ENCODE peak calls at places on chromosomes 3 and 15, in six cellular contexts. One of them, this sample, is unnamed.

GRCh38 chr15:57820119-57820518 is 113.6 kb downstream of the POLR2M start:
- DNase-seq in SK-N-SH: no peak
- DNase-seq in GM12878: no peak
- DNase-seq in HepG2: no peak
- DNase-seq in HCT116: no peak
- DNase-seq in H1: no peak
- DNase-seq in this sample: no peak

GRCh38 chr3:191499307-191500125 is 38.6 kb downstream of the PYDC2 start:
- DNase-seq in SK-N-SH: peak
- DNase-seq in GM12878: no peak
- DNase-seq in HepG2: no peak
- DNase-seq in HCT116: no peak
- DNase-seq in H1: peak
- DNase-seq in this sample: peak

GRCh38 chr3:71244153-71245051 is 339.1 kb downstream of the FOXP1 start:
- DNase-seq in SK-N-SH: no peak
- DNase-seq in GM12878: no peak
- DNase-seq in HepG2: no peak
- DNase-seq in HCT116: no peak
- DNase-seq in H1: no peak
- DNase-seq in this sample: no peak

GRCh38 chr15:77118787-77119410 is 48.0 kb upstream of the TSPAN3 start:
- DNase-seq in SK-N-SH: peak
- DNase-seq in GM12878: peak
- DNase-seq in HepG2: peak
- DNase-seq in HCT116: peak
- DNase-seq in H1: no peak
- DNase-seq in this sample: peak

GRCh38 chr3:175304437-175304836 is 445.3 kb downstream of the NAALADL2 start:
- DNase-seq in SK-N-SH: peak
- DNase-seq in GM12878: no peak
- DNase-seq in HepG2: no peak
- DNase-seq in HCT116: no peak
- DNase-seq in H1: no peak
- DNase-seq in this sample: no peak

GRCh38 chr3:12822725-12823373 is 18.5 kb downstream of the RPL32 start:
- DNase-seq in SK-N-SH: no peak
- DNase-seq in GM12878: no peak
- DNase-seq in HepG2: peak
- DNase-seq in HCT116: peak
- DNase-seq in H1: no peak
- DNase-seq in this sample: peak

GRCh38 chr3:87260270-87260669 is 16.1 kb downstream of the POU1F1 start:
- DNase-seq in SK-N-SH: peak
- DNase-seq in GM12878: no peak
- DNase-seq in HepG2: peak
- DNase-seq in HCT116: peak
- DNase-seq in H1: peak
- DNase-seq in this sample: peak

GRCh38 chr3:58079773-58080172 is 71.6 kb downstream of the FLNB start:
- DNase-seq in SK-N-SH: no peak
- DNase-seq in GM12878: no peak
- DNase-seq in HepG2: no peak
- DNase-seq in HCT116: no peak
- DNase-seq in H1: no peak
- DNase-seq in this sample: no peak

GRCh38 chr3:35562141-35562540 is 77.2 kb upstream of the ARPP21 start:
- DNase-seq in SK-N-SH: no peak
- DNase-seq in GM12878: no peak
- DNase-seq in HepG2: no peak
- DNase-seq in HCT116: no peak
- DNase-seq in H1: no peak
- DNase-seq in this sample: no peak

GRCh38 chr3:97974996-97975395 is 2.8 kb upstream of the RIOX2 start:
- DNase-seq in SK-N-SH: no peak
- DNase-seq in GM12878: no peak
- DNase-seq in HepG2: no peak
- DNase-seq in HCT116: no peak
- DNase-seq in H1: no peak
- DNase-seq in this sample: no peak

GRCh38 chr3:187628169-187628568 is 42.0 kb downstream of the SST start:
- DNase-seq in SK-N-SH: no peak
- DNase-seq in GM12878: no peak
- DNase-seq in HepG2: no peak
- DNase-seq in HCT116: no peak
- DNase-seq in H1: no peak
- DNase-seq in this sample: peak

GRCh38 chr3:36969540-36970432 is 23.1 kb downstream of the EPM2AIP1 start:
- DNase-seq in SK-N-SH: peak
- DNase-seq in GM12878: peak
- DNase-seq in HepG2: peak
- DNase-seq in HCT116: no peak
- DNase-seq in H1: no peak
- DNase-seq in this sample: no peak

GRCh38 chr3:183477801-183478456 is 49.5 kb upstream of the MCF2L2 start:
- DNase-seq in SK-N-SH: no peak
- DNase-seq in GM12878: no peak
- DNase-seq in HepG2: no peak
- DNase-seq in HCT116: no peak
- DNase-seq in H1: no peak
- DNase-seq in this sample: no peak

GRCh38 chr3:58004972-58005371 is 3.2 kb upstream of the FLNB start:
- DNase-seq in SK-N-SH: no peak
- DNase-seq in GM12878: no peak
- DNase-seq in HepG2: no peak
- DNase-seq in HCT116: no peak
- DNase-seq in H1: no peak
- DNase-seq in this sample: no peak

GRCh38 chr3:167895684-167896083 is 160.2 kb downstream of the SERPINI1 start:
- DNase-seq in SK-N-SH: no peak
- DNase-seq in GM12878: no peak
- DNase-seq in HepG2: no peak
- DNase-seq in HCT116: no peak
- DNase-seq in H1: no peak
- DNase-seq in this sample: no peak

GRCh38 chr15:60052796-60053195 is 48.7 kb downstream of the FOXB1 start:
- DNase-seq in SK-N-SH: no peak
- DNase-seq in GM12878: no peak
- DNase-seq in HepG2: no peak
- DNase-seq in HCT116: no peak
- DNase-seq in H1: no peak
- DNase-seq in this sample: no peak

GRCh38 chr3:119418091-119418512 is 45.3 kb downstream of the TMEM39A start:
- DNase-seq in SK-N-SH: no peak
- DNase-seq in GM12878: no peak
- DNase-seq in HepG2: no peak
- DNase-seq in HCT116: no peak
- DNase-seq in H1: no peak
- DNase-seq in this sample: no peak

GRCh38 chr3:72144773-72145505 is 360.0 kb upstream of the PROK2 start:
- DNase-seq in SK-N-SH: peak
- DNase-seq in GM12878: no peak
- DNase-seq in HepG2: peak
- DNase-seq in HCT116: no peak
- DNase-seq in H1: no peak
- DNase-seq in this sample: no peak

GRCh38 chr3:126955004-126955790 is 27.7 kb upstream of the PLXNA1 start:
- DNase-seq in SK-N-SH: no peak
- DNase-seq in GM12878: peak
- DNase-seq in HepG2: no peak
- DNase-seq in HCT116: no peak
- DNase-seq in H1: no peak
- DNase-seq in this sample: no peak

GRCh38 chr3:10614160-10614559 is 108.8 kb upstream of the ATP2B2 start:
- DNase-seq in SK-N-SH: peak
- DNase-seq in GM12878: no peak
- DNase-seq in HepG2: no peak
- DNase-seq in HCT116: no peak
- DNase-seq in H1: no peak
- DNase-seq in this sample: no peak

GRCh38 chr3:143002083-143002712 is 828 bp downstream of the U2SURP start:
- DNase-seq in SK-N-SH: peak
- DNase-seq in GM12878: no peak
- DNase-seq in HepG2: peak
- DNase-seq in HCT116: no peak
- DNase-seq in H1: no peak
- DNase-seq in this sample: peak

GRCh38 chr3:150091626-150092025 is 120.9 kb upstream of the PFN2 start:
- DNase-seq in SK-N-SH: no peak
- DNase-seq in GM12878: no peak
- DNase-seq in HepG2: no peak
- DNase-seq in HCT116: no peak
- DNase-seq in H1: no peak
- DNase-seq in this sample: no peak
- TF ChIP-seq JUND in SK-N-SH: no peak
- TF ChIP-seq JUND in GM12878: no peak
- TF ChIP-seq JUND in HepG2: no peak
- TF ChIP-seq JUND in HCT116: no peak
- TF ChIP-seq JUND in H1: no peak
- TF ChIP-seq JUND in this sample: no peak

DNA sequence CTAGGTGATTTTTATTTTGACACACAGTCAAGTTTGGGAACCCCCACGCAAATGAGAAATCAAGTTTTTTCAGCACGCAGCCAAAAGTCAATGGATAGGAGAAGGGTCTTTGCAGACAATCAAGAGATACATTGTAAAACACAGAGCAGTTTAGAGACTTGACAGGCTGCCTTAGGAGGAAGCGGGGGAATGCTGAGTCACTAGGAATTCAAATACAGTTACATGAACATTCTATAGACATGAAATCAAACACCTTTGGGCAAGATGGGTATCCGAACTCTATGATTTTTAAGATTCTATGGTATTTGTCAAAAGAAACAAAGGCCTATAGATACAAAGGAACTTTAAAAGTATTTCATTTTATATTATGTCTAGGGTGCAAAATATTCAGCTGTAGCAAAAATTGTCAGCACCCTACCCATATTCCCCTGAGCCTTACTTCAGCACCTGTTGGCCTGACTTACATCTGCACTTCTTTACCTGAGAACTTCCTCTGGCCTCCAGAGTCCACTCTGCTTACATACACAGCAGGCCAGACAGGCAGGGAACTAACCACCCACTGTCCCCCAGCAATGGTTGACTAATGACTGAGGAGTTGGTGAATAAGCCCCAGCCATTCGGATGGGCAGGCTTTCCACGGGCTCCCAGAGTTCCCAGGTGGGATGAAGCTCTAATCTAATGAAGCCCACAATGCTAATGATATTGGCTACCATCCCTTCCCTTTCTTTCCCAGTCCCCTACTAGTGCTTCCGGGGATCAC is 289.3 kb upstream of the RORA start:
- DNase-seq in SK-N-SH: no peak
- DNase-seq in GM12878: no peak
- DNase-seq in HepG2: no peak
- DNase-seq in HCT116: no peak
- DNase-seq in H1: no peak
- DNase-seq in this sample: no peak
- TF ChIP-seq JUND in SK-N-SH: no peak
- TF ChIP-seq JUND in GM12878: no peak
- TF ChIP-seq JUND in HepG2: no peak
- TF ChIP-seq JUND in HCT116: no peak
- TF ChIP-seq JUND in H1: no peak
- TF ChIP-seq JUND in this sample: no peak

GRCh38 chr3:8755564-8756237 is 13.7 kb downstream of the OXTR start:
- DNase-seq in SK-N-SH: no peak
- DNase-seq in GM12878: no peak
- DNase-seq in HepG2: peak
- DNase-seq in HCT116: peak
- DNase-seq in H1: no peak
- DNase-seq in this sample: peak

GRCh38 chr3:8760091-8760490 is 9.3 kb downstream of the OXTR start:
- DNase-seq in SK-N-SH: no peak
- DNase-seq in GM12878: no peak
- DNase-seq in HepG2: no peak
- DNase-seq in HCT116: no peak
- DNase-seq in H1: no peak
- DNase-seq in this sample: no peak

GRCh38 chr3:8756671-8757070 is 12.7 kb downstream of the OXTR start:
- DNase-seq in SK-N-SH: no peak
- DNase-seq in GM12878: no peak
- DNase-seq in HepG2: no peak
- DNase-seq in HCT116: no peak
- DNase-seq in H1: no peak
- DNase-seq in this sample: no peak

GRCh38 chr3:8759038-8759755 is 10.2 kb downstream of the OXTR start:
- DNase-seq in SK-N-SH: no peak
- DNase-seq in GM12878: no peak
- DNase-seq in HepG2: no peak
- DNase-seq in HCT116: no peak
- DNase-seq in H1: no peak
- DNase-seq in this sample: no peak

GRCh38 chr3:8757551-8758518 is 11.6 kb downstream of the OXTR start:
- DNase-seq in SK-N-SH: no peak
- DNase-seq in GM12878: no peak
- DNase-seq in HepG2: no peak
- DNase-seq in HCT116: no peak
- DNase-seq in H1: no peak
- DNase-seq in this sample: no peak
- TF ChIP-seq JUND in SK-N-SH: no peak
- TF ChIP-seq JUND in GM12878: no peak
- TF ChIP-seq JUND in HepG2: no peak
- TF ChIP-seq JUND in HCT116: no peak
- TF ChIP-seq JUND in H1: no peak
- TF ChIP-seq JUND in this sample: no peak

GRCh38 chr3:141057951-141058800 is 7.0 kb downstream of the SPSB4 start:
- DNase-seq in SK-N-SH: peak
- DNase-seq in GM12878: no peak
- DNase-seq in HepG2: no peak
- DNase-seq in HCT116: no peak
- DNase-seq in H1: peak
- DNase-seq in this sample: no peak
- TF ChIP-seq JUND in SK-N-SH: no peak
- TF ChIP-seq JUND in GM12878: no peak
- TF ChIP-seq JUND in HepG2: no peak
- TF ChIP-seq JUND in HCT116: no peak
- TF ChIP-seq JUND in H1: no peak
- TF ChIP-seq JUND in this sample: no peak

GRCh38 chr3:8529197-8529637 is 27.6 kb downstream of the LMCD1 start:
- DNase-seq in SK-N-SH: peak
- DNase-seq in GM12878: no peak
- DNase-seq in HepG2: peak
- DNase-seq in HCT116: no peak
- DNase-seq in H1: no peak
- DNase-seq in this sample: no peak
- TF ChIP-seq JUND in SK-N-SH: no peak
- TF ChIP-seq JUND in GM12878: no peak
- TF ChIP-seq JUND in HepG2: no peak
- TF ChIP-seq JUND in HCT116: no peak
- TF ChIP-seq JUND in H1: no peak
- TF ChIP-seq JUND in this sample: no peak

GRCh38 chr3:129025108-129025507 is 24.0 kb downstream of the EFCC1 start:
- DNase-seq in SK-N-SH: no peak
- DNase-seq in GM12878: no peak
- DNase-seq in HepG2: no peak
- DNase-seq in HCT116: no peak
- DNase-seq in H1: no peak
- DNase-seq in this sample: no peak
- TF ChIP-seq JUND in SK-N-SH: no peak
- TF ChIP-seq JUND in GM12878: no peak
- TF ChIP-seq JUND in HepG2: no peak
- TF ChIP-seq JUND in HCT116: no peak
- TF ChIP-seq JUND in H1: no peak
- TF ChIP-seq JUND in this sample: no peak

GRCh38 chr3:31275583-31275982 is 257.1 kb upstream of the STT3B start:
- DNase-seq in SK-N-SH: no peak
- DNase-seq in GM12878: no peak
- DNase-seq in HepG2: no peak
- DNase-seq in HCT116: no peak
- DNase-seq in H1: no peak
- DNase-seq in this sample: peak
- TF ChIP-seq JUND in SK-N-SH: no peak
- TF ChIP-seq JUND in GM12878: no peak
- TF ChIP-seq JUND in HepG2: no peak
- TF ChIP-seq JUND in HCT116: no peak
- TF ChIP-seq JUND in H1: no peak
- TF ChIP-seq JUND in this sample: no peak

This sample was measured in T47D.